ENCODE peak calls at places on chromosomes 11 and 22, in four cellular contexts. K, J, W and Y are unnamed samples.

GRCh38 chr11:104443387-104443786 is 279.4 kb upstream of the PDGFD start:
- DNase-seq in K (no peak), J (no peak), W (no peak), Y (no peak)

GRCh38 chr11:119468511-119468910 is 45.5 kb upstream of the THY1 start:
- DNase-seq in J (no peak), K (no peak), W (no peak), Y (no peak)

GRCh38 chr11:64569300-64569970 is 21.6 kb upstream of the SLC22A12 start:
- DNase-seq in K (no peak), J (no peak), W (no peak), Y (no peak)

GRCh38 chr11:34395916-34396555 is 38.2 kb upstream of the ABTB2 start:
- DNase-seq in J (no peak), W (no peak), K (no peak), Y (peak)

GRCh38 chr11:89175796-89176195 is 1.9 kb upstream of the TYR start:
- DNase-seq in J (no peak), K (no peak), W (no peak), Y (peak)

GRCh38 chr11:21520244-21520643 is 672.6 kb upstream of the ANO5 start:
- DNase-seq in K (no peak), J (no peak), W (no peak), Y (no peak)

GRCh38 chr11:125167954-125168821 is 3.6 kb downstream of the PKNOX2 start:
- DNase-seq in W (no peak), K (no peak), J (no peak), Y (no peak)

GRCh38 chr11:67272327-67273259 is 6.3 kb downstream of the GRK2 start:
- DNase-seq in J (no peak), W (no peak), K (no peak), Y (no peak)

GRCh38 chr11:123654566-123655081 is at the start of gene SCN3B:
- DNase-seq in J (peak), K (no peak), W (peak), Y (peak)

GRCh38 chr11:70203749-70204465 is 811 bp downstream of the FADD start:
- DNase-seq in K (peak), W (no peak), J (peak), Y (peak)

GRCh38 chr11:7595016-7595869 is 78.1 kb downstream of the CYB5R2 start:
- DNase-seq in J (no peak), W (no peak), K (no peak), Y (peak)

GRCh38 chr11:2301631-2302272 is at the start of the genes C11orf21 and TSPAN32:
- DNase-seq in J (peak), K (peak), W (no peak), Y (no peak)

GRCh38 chr11:57140568-57140967 is 41.2 kb upstream of the LRRC55 start:
- DNase-seq in K (no peak), W (no peak), J (no peak), Y (no peak)

GRCh38 chr11:31757245-31757835 is 53.8 kb downstream of the PAX6 start:
- DNase-seq in J (no peak), W (no peak), K (no peak), Y (no peak)

GRCh38 chr11:78780889-78781288 is 206.2 kb upstream of the NARS2 start:
- DNase-seq in J (no peak), W (no peak), K (no peak), Y (no peak)

GRCh38 chr11:41316726-41317125 is 142.7 kb downstream of the LRRC4C start:
- DNase-seq in J (no peak), W (no peak), K (no peak), Y (no peak)

GRCh38 chr11:6615882-6616585 is 3.2 kb downstream of the TPP1 start:
- DNase-seq in K (no peak), W (no peak), J (no peak), Y (no peak)

GRCh38 chr22:38782402-38783094 is 11.4 kb downstream of the DNAL4 start:
- DNase-seq in K (no peak), J (no peak), W (no peak), Y (no peak)

GRCh38 chr11:61777234-61778090 is 14.9 kb downstream of the TMEM258 start:
- DNase-seq in K (peak), W (no peak), J (peak), Y (no peak)

GRCh38 chr11:61335355-61335710 is 2.3 kb downstream of the TKFC start:
- DNase-seq in J (no peak), K (no peak), W (no peak), Y (no peak)

GRCh38 chr11:121341609-121342008 is 49.0 kb downstream of the SC5D start:
- DNase-seq in W (no peak), J (peak), K (no peak), Y (no peak)

GRCh38 chr11:2791521-2792375 is 92.0 kb upstream of the KCNQ1OT1 start:
- DNase-seq in J (no peak), K (peak), W (no peak), Y (no peak)

GRCh38 chr11:81237139-81237538 is 1496.5 kb downstream of the FAM181B start:
- DNase-seq in K (no peak), J (peak), W (peak), Y (peak)

GRCh38 chr11:120021391-120021953 is 116.4 kb downstream of the TRIM29 start:
- DNase-seq in W (no peak), K (no peak), J (no peak), Y (no peak)

GRCh38 chr11:79637219-79637618 is 196.4 kb upstream of the TENM4 start:
- DNase-seq in J (no peak), W (no peak), K (no peak), Y (no peak)

GRCh38 chr11:77188323-77188911 is 60.4 kb downstream of the MYO7A start:
- DNase-seq in W (peak), J (peak), K (peak), Y (peak)

GRCh38 chr11:27234043-27234668 is 128.9 kb downstream of the CCDC34 start:
- DNase-seq in J (peak), K (no peak), W (peak), Y (peak)

GRCh38 chr11:122180435-122180834 is 64.4 kb upstream of the BLID start:
- DNase-seq in K (no peak), W (no peak), J (no peak), Y (no peak)

GRCh38 chr22:25062378-25063095 is 110.0 kb downstream of the KIAA1671 start:
- DNase-seq in J (no peak), K (peak), W (no peak), Y (no peak)